ENCODE peak calls at places on chromosomes 5 and 9, in five cellular contexts. One of them, this sample, is unnamed. For H3K4me1 and H3K9me3, the result is how much of the 10 kb centered on the place peaks cover.

GRCh38 chr5:88897748-88898147 is 14.8 kb upstream of the MEF2C start:
- DNase-seq in neuronal stem cell: no peak
- DNase-seq in pancreas: no peak
- DNase-seq in CD4-positive, CD25-positive, alpha-beta regulatory T cell: no peak
- DNase-seq in heart right ventricle: no peak
- DNase-seq in this sample: no peak

GRCh38 chr5:67283988-67284457 is 87.4 kb upstream of the CD180 start:
- DNase-seq in neuronal stem cell: no peak
- DNase-seq in heart right ventricle: no peak
- DNase-seq in CD4-positive, CD25-positive, alpha-beta regulatory T cell: no peak
- DNase-seq in pancreas: no peak
- DNase-seq in this sample: no peak

GRCh38 chr9:104993291-104993963 is 65.5 kb upstream of the ABCA1 start:
- DNase-seq in CD4-positive, CD25-positive, alpha-beta regulatory T cell: no peak
- DNase-seq in pancreas: peak
- DNase-seq in heart right ventricle: peak
- DNase-seq in neuronal stem cell: peak
- DNase-seq in this sample: peak

GRCh38 chr5:38892363-38892762 is 46.6 kb downstream of the OSMR start:
- DNase-seq in pancreas: no peak
- DNase-seq in heart right ventricle: no peak
- DNase-seq in CD4-positive, CD25-positive, alpha-beta regulatory T cell: no peak
- DNase-seq in neuronal stem cell: no peak
- DNase-seq in this sample: no peak

GRCh38 chr5:123844873-123845272 is 332.9 kb downstream of the CSNK1G3 start:
- DNase-seq in neuronal stem cell: no peak
- DNase-seq in pancreas: no peak
- DNase-seq in heart right ventricle: no peak
- DNase-seq in CD4-positive, CD25-positive, alpha-beta regulatory T cell: no peak
- DNase-seq in this sample: no peak

GRCh38 chr9:15501179-15501578 is 9.6 kb downstream of the PSIP1 start:
- DNase-seq in pancreas: no peak
- DNase-seq in heart right ventricle: no peak
- DNase-seq in CD4-positive, CD25-positive, alpha-beta regulatory T cell: no peak
- DNase-seq in neuronal stem cell: no peak
- DNase-seq in this sample: no peak

GRCh38 chr9:109817846-109818472 is 38.0 kb downstream of the PALM2AKAP2 start:
- DNase-seq in heart right ventricle: peak
- DNase-seq in CD4-positive, CD25-positive, alpha-beta regulatory T cell: peak
- DNase-seq in pancreas: peak
- DNase-seq in neuronal stem cell: peak
- DNase-seq in this sample: peak

GRCh38 chr5:39117401-39117800 is 43.2 kb upstream of the RICTOR start:
- DNase-seq in pancreas: no peak
- DNase-seq in heart right ventricle: no peak
- DNase-seq in CD4-positive, CD25-positive, alpha-beta regulatory T cell: no peak
- DNase-seq in neuronal stem cell: no peak
- DNase-seq in this sample: no peak

GRCh38 chr5:96963267-96963666 is 27.4 kb downstream of the LNPEP start:
- DNase-seq in pancreas: no peak
- DNase-seq in neuronal stem cell: no peak
- DNase-seq in CD4-positive, CD25-positive, alpha-beta regulatory T cell: no peak
- DNase-seq in heart right ventricle: peak
- DNase-seq in this sample: no peak

GRCh38 chr5:1661311-1661710 is 137.6 kb upstream of the LPCAT1 start:
- DNase-seq in neuronal stem cell: no peak
- DNase-seq in CD4-positive, CD25-positive, alpha-beta regulatory T cell: no peak
- DNase-seq in pancreas: no peak
- DNase-seq in heart right ventricle: no peak
- DNase-seq in this sample: no peak

GRCh38 chr5:71937906-71938698 is 169.2 kb upstream of the MAP1B start:
- DNase-seq in heart right ventricle: no peak
- DNase-seq in CD4-positive, CD25-positive, alpha-beta regulatory T cell: no peak
- DNase-seq in pancreas: no peak
- DNase-seq in neuronal stem cell: no peak
- DNase-seq in this sample: no peak

GRCh38 chr9:37994639-37995347 is 74.2 kb downstream of the SHB start:
- DNase-seq in pancreas: peak
- DNase-seq in CD4-positive, CD25-positive, alpha-beta regulatory T cell: no peak
- DNase-seq in neuronal stem cell: no peak
- DNase-seq in heart right ventricle: peak
- DNase-seq in this sample: no peak

GRCh38 chr9:89522261-89522978 is 24.5 kb upstream of the SEMA4D start:
- DNase-seq in heart right ventricle: peak
- DNase-seq in pancreas: peak
- DNase-seq in neuronal stem cell: no peak
- DNase-seq in CD4-positive, CD25-positive, alpha-beta regulatory T cell: peak
- DNase-seq in this sample: peak

GRCh38 chr5:3351581-3352442 is 243.8 kb upstream of the IRX1 start:
- DNase-seq in pancreas: no peak
- DNase-seq in CD4-positive, CD25-positive, alpha-beta regulatory T cell: no peak
- DNase-seq in neuronal stem cell: no peak
- DNase-seq in heart right ventricle: no peak
- DNase-seq in this sample: peak

GRCh38 chr9:69324549-69325401 is at the start of gene ENTREP1:
- DNase-seq in pancreas: peak
- DNase-seq in heart right ventricle: peak
- DNase-seq in neuronal stem cell: peak
- DNase-seq in CD4-positive, CD25-positive, alpha-beta regulatory T cell: no peak
- DNase-seq in this sample: no peak

GRCh38 chr5:148937239-148937638 is 110.8 kb downstream of the ADRB2 start:
- DNase-seq in CD4-positive, CD25-positive, alpha-beta regulatory T cell: no peak
- DNase-seq in pancreas: no peak
- DNase-seq in heart right ventricle: no peak
- DNase-seq in neuronal stem cell: no peak
- DNase-seq in this sample: no peak

DNA sequence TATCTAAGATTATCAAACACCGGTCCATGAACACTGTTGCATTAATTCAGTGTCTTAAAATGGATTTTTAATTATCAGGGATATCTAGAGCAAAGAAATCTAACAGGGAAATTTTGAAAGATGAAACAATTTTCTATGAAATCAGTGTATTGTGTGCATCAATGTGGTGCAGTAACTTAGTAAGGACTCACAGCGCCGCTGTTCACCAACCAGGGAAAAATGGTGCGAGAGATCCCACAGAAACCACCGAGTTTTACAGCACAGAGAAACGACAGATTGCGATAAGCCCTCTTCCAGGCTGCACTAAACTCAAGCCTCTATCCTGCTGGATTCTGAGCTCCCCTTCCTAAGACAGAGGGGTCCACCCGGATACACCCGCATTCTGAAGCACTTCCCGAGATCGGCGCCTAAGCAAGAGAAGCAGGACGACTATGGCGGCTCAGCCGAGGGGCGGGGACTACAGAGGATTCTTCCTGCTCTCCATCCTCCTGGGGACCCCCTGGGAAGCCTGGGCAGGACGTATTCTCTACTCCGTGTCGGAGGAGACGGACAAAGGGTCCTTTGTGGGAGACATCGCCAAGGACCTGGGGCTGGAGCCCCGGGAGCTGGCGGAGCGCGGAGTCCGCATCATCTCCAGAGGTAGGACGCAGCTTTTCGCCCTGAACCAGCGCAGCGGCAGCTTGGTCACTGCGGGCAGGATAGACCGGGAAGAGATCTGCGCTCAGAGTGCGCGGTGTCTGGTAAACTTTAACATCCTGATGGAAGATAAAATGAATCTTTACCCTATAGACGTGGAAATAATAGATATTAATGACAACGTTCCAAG is at the start of gene PCDHGA7:
- DNase-seq in CD4-positive, CD25-positive, alpha-beta regulatory T cell: no peak
- DNase-seq in neuronal stem cell: no peak
- DNase-seq in heart right ventricle: no peak
- DNase-seq in pancreas: no peak
- DNase-seq in this sample: no peak
- H3K4me3 ChIP-seq in CD4-positive, CD25-positive, alpha-beta regulatory T cell: no peak
- H3K4me3 ChIP-seq in neuronal stem cell: no peak
- H3K4me3 ChIP-seq in heart right ventricle: no peak
- H3K4me3 ChIP-seq in pancreas: peak
- H3K4me3 ChIP-seq in this sample: no peak

GRCh38 chr5:74631088-74631960 is 9.2 kb downstream of the ENC1 start:
- DNase-seq in neuronal stem cell: no peak
- DNase-seq in pancreas: no peak
- DNase-seq in heart right ventricle: no peak
- DNase-seq in CD4-positive, CD25-positive, alpha-beta regulatory T cell: peak
- DNase-seq in this sample: no peak

GRCh38 chr5:74627511-74628120 is 12.9 kb downstream of the ENC1 start:
- DNase-seq in pancreas: no peak
- DNase-seq in neuronal stem cell: no peak
- DNase-seq in CD4-positive, CD25-positive, alpha-beta regulatory T cell: no peak
- DNase-seq in heart right ventricle: no peak
- DNase-seq in this sample: no peak

GRCh38 chr5:74629326-74629725 is 11.2 kb downstream of the ENC1 start:
- DNase-seq in CD4-positive, CD25-positive, alpha-beta regulatory T cell: no peak
- DNase-seq in pancreas: no peak
- DNase-seq in neuronal stem cell: no peak
- DNase-seq in heart right ventricle: no peak
- DNase-seq in this sample: no peak

GRCh38 chr5:74632947-74633356 is 7.6 kb downstream of the ENC1 start:
- DNase-seq in heart right ventricle: no peak
- DNase-seq in pancreas: no peak
- DNase-seq in neuronal stem cell: no peak
- DNase-seq in CD4-positive, CD25-positive, alpha-beta regulatory T cell: no peak
- DNase-seq in this sample: no peak

DNA sequence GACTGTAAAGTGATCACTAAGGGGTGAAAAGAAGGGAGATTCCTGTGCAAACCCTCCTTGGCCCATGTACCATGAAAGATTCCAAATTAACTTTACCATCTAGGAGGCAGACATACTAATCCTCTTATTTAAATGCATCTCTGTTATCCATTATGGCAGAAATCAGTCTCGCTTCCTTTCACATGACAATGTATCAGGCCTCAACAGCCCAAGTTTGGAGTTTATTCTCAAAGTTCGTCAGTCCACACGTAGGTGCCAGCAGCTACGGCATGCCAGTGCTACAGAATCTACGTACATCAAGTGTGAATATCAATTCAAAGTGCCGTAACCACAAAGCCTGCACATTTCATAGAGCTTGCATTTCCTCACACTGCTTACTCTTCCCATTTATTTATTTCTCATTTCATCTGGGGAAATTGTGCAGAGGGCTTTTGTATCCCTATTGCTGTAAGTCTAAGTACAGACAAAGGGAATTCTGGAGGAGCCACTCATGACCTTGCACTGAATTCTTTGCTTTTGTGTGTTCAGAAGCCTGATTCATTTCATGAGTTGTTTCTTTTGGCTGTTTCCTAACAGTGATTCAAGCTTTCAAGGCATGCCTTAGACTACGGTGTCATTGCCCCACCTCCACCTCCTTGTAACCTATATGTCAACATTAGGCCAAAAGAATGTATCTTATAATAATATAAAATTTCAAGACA is 10.0 kb downstream of the ENC1 start:
- DNase-seq in neuronal stem cell: no peak
- DNase-seq in CD4-positive, CD25-positive, alpha-beta regulatory T cell: no peak
- DNase-seq in heart right ventricle: no peak
- DNase-seq in pancreas: no peak
- DNase-seq in this sample: no peak
- H3K4me1 ChIP-seq in neuronal stem cell: under half
- H3K4me1 ChIP-seq in CD4-positive, CD25-positive, alpha-beta regulatory T cell: under half
- H3K4me1 ChIP-seq in heart right ventricle: under half
- H3K4me1 ChIP-seq in pancreas: under half
- H3K4me1 ChIP-seq in this sample: under half

DNA sequence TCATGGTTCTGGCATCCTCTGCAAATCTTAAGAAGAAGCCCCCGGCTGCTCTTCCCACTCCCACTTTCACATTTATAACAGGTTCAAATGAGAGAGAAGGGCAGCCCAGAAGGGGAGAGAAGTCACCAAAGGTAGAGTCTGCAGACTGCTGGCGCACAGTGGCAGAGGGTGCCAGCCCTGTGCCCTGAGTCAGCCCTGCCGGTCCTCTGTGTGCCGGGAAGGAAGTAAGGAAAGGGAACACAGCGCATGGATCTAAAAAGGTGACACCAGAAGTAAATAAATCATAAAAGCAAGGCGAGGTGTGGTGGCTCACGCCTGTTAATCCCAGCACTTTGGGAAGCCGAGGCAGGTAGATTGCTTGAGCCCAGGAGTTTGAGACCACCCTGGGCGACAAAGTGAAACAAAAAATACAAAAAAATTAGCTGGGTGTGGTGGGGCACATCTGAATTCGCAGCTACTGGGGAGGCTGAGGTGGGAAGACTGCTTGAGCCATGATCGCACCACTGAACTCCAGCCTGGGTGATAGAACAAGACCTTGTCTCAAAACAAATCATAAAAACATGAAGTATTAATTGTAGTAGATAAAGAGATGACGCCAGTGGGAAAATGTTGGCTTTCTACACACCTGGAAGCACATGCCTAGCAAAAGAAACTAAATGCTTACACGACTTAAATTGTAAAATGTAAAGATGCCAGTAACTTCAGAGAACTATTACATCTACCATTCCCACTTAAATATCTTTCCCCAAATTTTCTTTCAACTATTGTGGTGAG is 29.9 kb downstream of the RNF130 start:
- DNase-seq in CD4-positive, CD25-positive, alpha-beta regulatory T cell: no peak
- DNase-seq in pancreas: no peak
- DNase-seq in neuronal stem cell: no peak
- DNase-seq in heart right ventricle: no peak
- DNase-seq in this sample: no peak
- H3K9me3 ChIP-seq in CD4-positive, CD25-positive, alpha-beta regulatory T cell: under half
- H3K9me3 ChIP-seq in pancreas: under half
- H3K9me3 ChIP-seq in neuronal stem cell: under half
- H3K9me3 ChIP-seq in heart right ventricle: under half
- H3K9me3 ChIP-seq in this sample: under half

GRCh38 chr9:76137941-76138340 is 247.5 kb downstream of the PCSK5 start:
- DNase-seq in neuronal stem cell: no peak
- DNase-seq in CD4-positive, CD25-positive, alpha-beta regulatory T cell: no peak
- DNase-seq in heart right ventricle: no peak
- DNase-seq in pancreas: no peak
- DNase-seq in this sample: no peak

GRCh38 chr9:76138360-76138759 is 247.9 kb downstream of the PCSK5 start:
- DNase-seq in CD4-positive, CD25-positive, alpha-beta regulatory T cell: no peak
- DNase-seq in neuronal stem cell: no peak
- DNase-seq in heart right ventricle: no peak
- DNase-seq in pancreas: no peak
- DNase-seq in this sample: no peak

GRCh38 chr9:76135902-76136301 is 245.4 kb downstream of the PCSK5 start:
- DNase-seq in heart right ventricle: no peak
- DNase-seq in pancreas: no peak
- DNase-seq in neuronal stem cell: no peak
- DNase-seq in CD4-positive, CD25-positive, alpha-beta regulatory T cell: no peak
- DNase-seq in this sample: no peak

DNA sequence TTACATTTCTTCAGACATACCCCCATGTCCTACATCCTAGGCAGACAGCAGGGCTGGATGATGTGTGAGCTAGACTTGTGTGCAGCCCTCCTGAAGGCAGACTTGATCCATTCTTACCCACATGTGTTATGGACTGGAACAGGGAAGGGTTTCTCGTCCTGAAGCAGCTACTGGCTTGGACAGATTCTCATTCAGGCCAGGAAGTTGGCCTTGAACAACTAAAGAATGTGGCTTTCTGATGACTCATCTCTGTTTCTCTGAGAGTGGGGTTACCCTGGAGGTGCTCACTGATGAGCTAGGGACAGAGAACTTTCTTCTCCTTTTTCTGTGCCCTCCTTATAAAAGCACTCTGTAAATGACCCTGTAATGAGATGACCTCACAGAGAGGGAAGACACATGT is 246.5 kb downstream of the PCSK5 start:
- DNase-seq in neuronal stem cell: no peak
- DNase-seq in CD4-positive, CD25-positive, alpha-beta regulatory T cell: no peak
- DNase-seq in pancreas: no peak
- DNase-seq in heart right ventricle: no peak
- DNase-seq in this sample: no peak
- H3K4me3 ChIP-seq in neuronal stem cell: no peak
- H3K4me3 ChIP-seq in CD4-positive, CD25-positive, alpha-beta regulatory T cell: no peak
- H3K4me3 ChIP-seq in pancreas: no peak
- H3K4me3 ChIP-seq in heart right ventricle: no peak
- H3K4me3 ChIP-seq in this sample: no peak